ENCODE peak calls at places on chromosomes 1 and 21, in four cellular contexts. O is mesenteric fat pad; U is HEK293T; F is stimulated activated CD4-positive, alpha-beta T cell treated with anti-CD3 and anti-CD28 coated beads, Interleukin-4, amount 100 ng/mL, for 4 hours. J is an unnamed sample.

GRCh38 chr21:36964832-36965719 is 1.4 kb downstream of the HLCS start:
- DNase-seq in O (peak; percentile 4), U (no peak), F (no peak), J (no peak)

GRCh38 chr1:42674214-42674613 is 8.0 kb upstream of the YBX1 start:
- DNase-seq in O (no peak), U (no peak), F (no peak), J (no peak)

GRCh38 chr1:113042336-113043143 is 30.5 kb upstream of the LRIG2 start:
- DNase-seq in O (no peak), U (peak; percentile 75), F (peak; percentile 4), J (peak; percentile 90)

GRCh38 chr1:110393691-110394564 is 3.1 kb upstream of the SLC16A4 start:
- DNase-seq in O (no peak), U (no peak), F (no peak), J (no peak)

GRCh38 chr21:35543746-35544145 is 494.6 kb upstream of the RUNX1 start:
- DNase-seq in O (no peak), U (no peak), F (no peak), J (no peak)

GRCh38 chr1:5968161-5968736 is 24.0 kb downstream of the NPHP4 start:
- DNase-seq in O (peak; percentile 41), U (no peak), F (no peak), J (no peak)

GRCh38 chr1:183993132-183993531 is 44.4 kb downstream of the COLGALT2 start:
- DNase-seq in O (no peak), U (no peak), F (no peak), J (no peak)

GRCh38 chr1:41239988-41240610 is 2.0 kb downstream of the SCMH1 start:
- DNase-seq in O (no peak), U (peak; percentile 33), F (no peak), J (peak; percentile 8)

GRCh38 chr1:231507476-231508355 is 20.8 kb upstream of the TSNAX start:
- DNase-seq in O (no peak), U (no peak), F (no peak), J (no peak)

GRCh38 chr1:61436491-61437120 is 288.3 kb downstream of the TM2D1 start:
- DNase-seq in O (no peak), U (no peak), F (no peak), J (no peak)

GRCh38 chr1:24526940-24527542 is 24.4 kb downstream of the RCAN3 start:
- DNase-seq in O (no peak), U (peak; percentile 34), F (peak; percentile 45), J (no peak)

J was measured in Ammon's horn.